ENCODE peak calls at places on chromosomes 12 and 14, in eight cellular contexts. J is HepG2, V is transverse colon, U is HCT116, O is stomach, Q is heart left ventricle, P is spleen, G is IMR-90. L is an unnamed sample. For H3K4me1, the result is how much of the 10 kb centered on the place peaks cover.

GRCh38 chr12:12907552-12907951 is 16.2 kb downstream of the GPRC5A start:
- DNase-seq in J (no peak), V (no peak), U (no peak), O (no peak), Q (no peak), P (no peak), G (no peak), L (no peak)

GRCh38 chr14:30142216-30142615 is 214.6 kb upstream of the PRKD1 start:
- DNase-seq in J (no peak), V (no peak), U (no peak), O (no peak), Q (no peak), P (no peak), G (no peak), L (no peak)

GRCh38 chr12:83404521-83404920 is 717.8 kb downstream of the TMTC2 start:
- DNase-seq in J (no peak), V (no peak), U (no peak), O (no peak), Q (no peak), P (no peak), G (no peak), L (no peak)

GRCh38 chr14:92728781-92729364 is 19.6 kb downstream of the LGMN start:
- DNase-seq in J (no peak), V (no peak), U (no peak), O (peak), Q (no peak), P (no peak), G (peak), L (peak)

GRCh38 chr12:47736877-47737676 is 11.8 kb upstream of the ENDOU start:
- DNase-seq in J (no peak), V (peak), U (no peak), O (peak), Q (peak), P (peak), G (peak), L (peak)

GRCh38 chr14:75497191-75497590 is 25.1 kb upstream of the BATF start:
- DNase-seq in J (no peak), V (no peak), U (no peak), O (no peak), Q (no peak), P (no peak), G (no peak), L (no peak)

GRCh38 chr14:64731141-64731581 is 26.9 kb downstream of the PLEKHG3 start:
- DNase-seq in J (no peak), V (no peak), U (no peak), O (no peak), Q (no peak), P (peak), G (no peak), L (no peak)

GRCh38 chr12:12890815-12891645 is at the start of gene GPRC5A:
- DNase-seq in J (peak), V (peak), U (peak), O (peak), Q (peak), P (peak), G (peak), L (peak)

GRCh38 chr12:67377541-67377940 is 108.4 kb downstream of the CAND1 start:
- DNase-seq in J (no peak), V (no peak), U (no peak), O (no peak), Q (no peak), P (no peak), G (no peak), L (no peak)

GRCh38 chr12:50569321-50569720 is 64.5 kb downstream of the DIP2B start:
- DNase-seq in J (no peak), V (no peak), U (no peak), O (no peak), Q (no peak), P (no peak), G (no peak), L (no peak)

GRCh38 chr12:108955225-108955835 is 65.5 kb downstream of the SVOP start:
- DNase-seq in J (peak), V (no peak), U (no peak), O (no peak), Q (no peak), P (no peak), G (no peak), L (peak)

GRCh38 chr12:21353487-21353886 is 18.8 kb upstream of the SLCO1A2 start:
- DNase-seq in J (no peak), V (no peak), U (no peak), O (no peak), Q (no peak), P (no peak), G (no peak), L (no peak)

GRCh38 chr12:54471793-54472192 is 1.6 kb downstream of the GTSF1 start:
- DNase-seq in J (no peak), V (no peak), U (no peak), O (no peak), Q (no peak), P (no peak), G (no peak), L (no peak)

GRCh38 chr12:54475542-54475941 is 2.1 kb upstream of the GTSF1 start:
- DNase-seq in J (no peak), V (no peak), U (no peak), O (no peak), Q (no peak), P (no peak), G (no peak), L (no peak)

GRCh38 chr12:54478270-54478669 is 4.9 kb upstream of the GTSF1 start:
- DNase-seq in J (no peak), V (no peak), U (no peak), O (no peak), Q (no peak), P (no peak), G (no peak), L (no peak)

GRCh38 chr12:54477259-54477658 is 3.9 kb upstream of the GTSF1 start:
- DNase-seq in J (no peak), V (no peak), U (no peak), O (no peak), Q (no peak), P (no peak), G (no peak), L (no peak)

GRCh38 chr12:54472494-54473262 is 724 bp downstream of the GTSF1 start:
- DNase-seq in J (no peak), V (no peak), U (no peak), O (no peak), Q (no peak), P (no peak), G (no peak), L (no peak)
- H3K4me3 ChIP-seq in J (no peak), V (no peak), U (peak), O (no peak), Q (no peak), P (no peak), G (no peak), L (no peak)

GRCh38 chr12:459430-460258 is at the start of gene B4GALNT3:
- DNase-seq in J (no peak), V (peak), U (peak), O (peak), Q (peak), P (peak), G (no peak), L (peak)
- TF ChIP-seq POLR2A in J (no peak), V (peak), U (no peak), O (no peak), Q (peak), P (no peak), G (no peak), L (peak)

GRCh38 chr14:54682578-54682977 is 115.7 kb downstream of the SAMD4A start:
- DNase-seq in J (no peak), V (no peak), U (no peak), O (no peak), Q (no peak), P (no peak), G (no peak), L (no peak)

GRCh38 chr14:54683882-54684794 is 117.2 kb downstream of the SAMD4A start:
- DNase-seq in J (no peak), V (peak), U (no peak), O (no peak), Q (no peak), P (no peak), G (peak), L (no peak)

GRCh38 chr14:54680636-54681035 is 113.7 kb downstream of the SAMD4A start:
- DNase-seq in J (no peak), V (no peak), U (no peak), O (no peak), Q (no peak), P (no peak), G (no peak), L (no peak)

GRCh38 chr14:54685286-54685845 is 118.4 kb downstream of the SAMD4A start:
- DNase-seq in J (no peak), V (no peak), U (no peak), O (no peak), Q (no peak), P (no peak), G (no peak), L (no peak)

GRCh38 chr14:54681819-54682261 is 114.9 kb downstream of the SAMD4A start:
- DNase-seq in J (no peak), V (no peak), U (no peak), O (no peak), Q (no peak), P (no peak), G (peak), L (no peak)
- H3K4me1 ChIP-seq in J (under half), V (under half), U (under half), O (under half), Q (half or more), P (under half), G (under half), L (under half)

GRCh38 chr14:22483863-22484593 is 105.0 kb downstream of the DAD1 start:
- DNase-seq in J (no peak), V (no peak), U (no peak), O (no peak), Q (no peak), P (no peak), G (no peak), L (no peak)

GRCh38 chr14:22479781-22480464 is 109.1 kb downstream of the DAD1 start:
- DNase-seq in J (no peak), V (no peak), U (no peak), O (no peak), Q (no peak), P (no peak), G (no peak), L (no peak)

GRCh38 chr14:22481546-22481945 is 107.5 kb downstream of the DAD1 start:
- DNase-seq in J (no peak), V (no peak), U (no peak), O (no peak), Q (no peak), P (no peak), G (no peak), L (no peak)

GRCh38 chr14:22482782-22483553 is 106.1 kb downstream of the DAD1 start:
- DNase-seq in J (no peak), V (no peak), U (no peak), O (no peak), Q (no peak), P (no peak), G (no peak), L (no peak)

GRCh38 chr14:22482085-22482694 is 106.8 kb downstream of the DAD1 start:
- DNase-seq in J (no peak), V (no peak), U (no peak), O (no peak), Q (no peak), P (no peak), G (no peak), L (no peak)
- H3K4me3 ChIP-seq in J (no peak), V (no peak), U (no peak), O (no peak), Q (no peak), P (no peak), G (no peak), L (no peak)

GRCh38 chr14:93962701-93963601 is 13.4 kb downstream of the ASB2 start:
- DNase-seq in J (no peak), V (peak), U (no peak), O (no peak), Q (no peak), P (peak), G (peak), L (peak)
- TF ChIP-seq POLR2A in J (no peak), V (no peak), U (no peak), O (no peak), Q (no peak), P (no peak), G (no peak), L (no peak)

GRCh38 chr12:120144215-120144614 is 27.7 kb upstream of the RAB35 start:
- DNase-seq in J (no peak), V (no peak), U (no peak), O (no peak), Q (no peak), P (no peak), G (no peak), L (no peak)

GRCh38 chr12:120142231-120142877 is 25.8 kb upstream of the RAB35 start:
- DNase-seq in J (no peak), V (no peak), U (no peak), O (peak), Q (no peak), P (no peak), G (peak), L (no peak)

GRCh38 chr12:120145164-120145563 is 28.6 kb upstream of the RAB35 start:
- DNase-seq in J (no peak), V (no peak), U (no peak), O (no peak), Q (no peak), P (no peak), G (no peak), L (no peak)

GRCh38 chr12:120150919-120151525 is 34.5 kb upstream of the RAB35 start:
- DNase-seq in J (no peak), V (no peak), U (no peak), O (no peak), Q (no peak), P (no peak), G (no peak), L (no peak)

GRCh38 chr12:120148011-120148410 is 31.5 kb upstream of the RAB35 start:
- DNase-seq in J (no peak), V (no peak), U (no peak), O (no peak), Q (no peak), P (no peak), G (no peak), L (no peak)
- H3K4me1 ChIP-seq in J (under half), V (under half), U (under half), O (under half), Q (under half), P (under half), G (under half), L (under half)

GRCh38 chr12:88816201-88816600 is 235.9 kb upstream of the KITLG start:
- DNase-seq in J (no peak), V (no peak), U (no peak), O (no peak), Q (no peak), P (no peak), G (peak), L (no peak)
- H3K4me3 ChIP-seq in J (no peak), V (no peak), U (no peak), O (no peak), Q (no peak), P (no peak), G (no peak), L (no peak)

DNA sequence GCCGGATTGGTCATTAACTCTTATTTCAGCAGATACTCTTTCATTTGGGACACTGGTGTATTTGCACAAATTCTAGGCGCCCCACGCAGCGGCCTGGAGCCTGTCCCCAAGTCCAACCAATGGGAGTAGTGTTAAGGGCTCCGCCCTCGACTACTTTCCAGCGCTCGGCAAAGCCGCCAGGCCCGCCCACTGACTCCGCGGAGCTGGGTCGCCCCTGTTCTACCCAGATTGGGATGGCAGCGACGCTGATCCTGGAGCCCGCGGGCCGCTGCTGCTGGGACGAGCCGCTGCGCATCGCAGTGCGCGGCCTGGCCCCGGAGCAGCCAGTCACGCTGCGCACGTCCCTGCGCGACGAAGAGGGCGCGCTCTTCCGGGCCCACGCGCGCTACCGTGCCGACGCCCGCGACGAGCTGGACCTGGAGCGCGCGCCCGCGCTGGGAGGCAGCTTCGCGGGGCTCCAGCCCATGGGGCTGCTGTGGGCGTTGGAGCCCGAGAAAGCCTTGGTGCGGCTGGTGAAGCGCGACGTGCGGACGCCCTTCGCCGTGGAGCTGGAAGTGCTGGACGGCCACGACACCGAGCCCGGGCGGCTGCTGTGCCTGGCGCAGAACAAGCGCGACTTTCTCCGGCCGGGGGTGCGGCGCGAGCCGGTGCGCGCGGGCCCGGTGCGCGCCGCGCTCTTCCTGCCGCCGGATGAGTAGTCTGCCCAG is at the start of gene ACOT6:
- DNase-seq in J (peak), V (peak), U (peak), O (peak), Q (peak), P (peak), G (peak), L (peak)
- TF ChIP-seq POLR2A in J (peak), V (peak), U (no peak), O (no peak), Q (no peak), P (no peak), G (no peak), L (no peak)

L was measured in adrenal gland.